ENCODE peak calls at places on chromosomes 11 and 22, in four cellular contexts. H, T, L and N are unnamed samples.

GRCh38 chr22:27318516-27318915 is 483.0 kb downstream of the MN1 start:
- DNase-seq in H (no peak), T (no peak), L (no peak), N (no peak)

GRCh38 chr11:71996946-71997345 is 1.8 kb upstream of the IL18BP start:
- DNase-seq in H (no peak), T (no peak), L (no peak), N (no peak)

GRCh38 chr22:30474683-30475424 is 3.0 kb upstream of the SEC14L3 start:
- DNase-seq in H (no peak), T (no peak), L (no peak), N (no peak)

GRCh38 chr11:43556269-43556668 is 124.3 kb upstream of the HSD17B12 start:
- DNase-seq in H (no peak), T (no peak), L (no peak), N (no peak)

GRCh38 chr11:1842149-1843097 is 3.6 kb downstream of the TNNI2 start:
- DNase-seq in H (no peak), T (no peak), L (no peak), N (no peak)

GRCh38 chr11:116871248-116871647 is 33.8 kb upstream of the APOA1 start:
- DNase-seq in H (no peak), T (no peak), L (no peak), N (no peak)

GRCh38 chr11:103210543-103210942 is 101.3 kb downstream of the DYNC2H1 start:
- DNase-seq in H (no peak), T (no peak), L (no peak), N (no peak)

GRCh38 chr11:29914203-29914930 is 102.5 kb downstream of the KCNA4 start:
- DNase-seq in H (no peak), T (no peak), L (no peak), N (no peak)

GRCh38 chr11:6531267-6531752 is 34.2 kb downstream of the DNHD1 start:
- DNase-seq in H (peak), T (no peak), L (no peak), N (no peak)

GRCh38 chr22:49213731-49214352 is 613.8 kb downstream of the BRD1 start:
- DNase-seq in H (no peak), T (no peak), L (no peak), N (no peak)

GRCh38 chr11:102608699-102609098 is 16.4 kb downstream of the MMP20 start:
- DNase-seq in H (no peak), T (no peak), L (no peak), N (no peak)

GRCh38 chr11:35047179-35047578 is 91.8 kb upstream of the CD44 start:
- DNase-seq in H (no peak), T (no peak), L (no peak), N (no peak)

GRCh38 chr11:122172352-122173073 is 56.5 kb upstream of the BLID start:
- DNase-seq in H (no peak), T (no peak), L (no peak), N (no peak)

GRCh38 chr22:23403152-23403719 is 176.9 kb downstream of the IGLL1 start:
- DNase-seq in H (no peak), T (no peak), L (no peak), N (no peak)

GRCh38 chr11:27081056-27081455 is 40.4 kb downstream of the BBOX1 start:
- DNase-seq in H (no peak), T (no peak), L (no peak), N (no peak)